ENCODE peak calls at places on chromosomes 5 and 9, in eight cellular contexts. O, B, E, S, K, H, V and N are unnamed samples.

GRCh38 chr5:139636207-139636792 is 11.8 kb upstream of the CXXC5 start:
- DNase-seq in O (no peak), B (no peak), E (peak), S (peak), K (no peak), H (no peak), V (no peak), N (no peak)

GRCh38 chr9:5582835-5583195 is 46.1 kb upstream of the RIC1 start:
- DNase-seq in O (peak), B (peak), E (peak), S (no peak), K (no peak), H (peak), V (no peak), N (no peak)

GRCh38 chr5:2184563-2185540 is 302.1 kb upstream of the IRX4 start:
- DNase-seq in O (no peak), B (no peak), E (no peak), S (no peak), K (no peak), H (no peak), V (no peak), N (no peak)

GRCh38 chr9:129282308-129283211 is 104.5 kb upstream of the IER5L start:
- DNase-seq in O (no peak), B (no peak), E (no peak), S (no peak), K (peak), H (no peak), V (no peak), N (no peak)

GRCh38 chr5:161105563-161105962 is 253.6 kb upstream of the ATP10B start:
- DNase-seq in O (no peak), B (peak), E (no peak), S (no peak), K (no peak), H (no peak), V (no peak), N (no peak)

GRCh38 chr9:133703571-133704399 is 34.4 kb downstream of the SARDH start:
- DNase-seq in O (no peak), B (no peak), E (peak), S (no peak), K (peak), H (no peak), V (peak), N (no peak)

GRCh38 chr9:19618816-19619215 is 170.0 kb downstream of the SLC24A2 start:
- DNase-seq in O (no peak), B (no peak), E (no peak), S (no peak), K (no peak), H (no peak), V (no peak), N (no peak)

GRCh38 chr5:32597046-32597629 is 11.8 kb downstream of the SUB1 start:
- DNase-seq in O (no peak), B (no peak), E (no peak), S (no peak), K (no peak), H (no peak), V (no peak), N (no peak)

GRCh38 chr5:115831163-115831768 is 10.1 kb downstream of the ATG12 start:
- DNase-seq in O (peak), B (peak), E (no peak), S (peak), K (no peak), H (peak), V (no peak), N (no peak)

GRCh38 chr9:16721972-16722371 is 148.5 kb downstream of the BNC2 start:
- DNase-seq in O (no peak), B (peak), E (no peak), S (no peak), K (no peak), H (no peak), V (no peak), N (no peak)

GRCh38 chr5:38515648-38516047 is 40.8 kb downstream of the LIFR start:
- DNase-seq in O (no peak), B (peak), E (no peak), S (no peak), K (no peak), H (no peak), V (no peak), N (no peak)

GRCh38 chr5:7856855-7857254 is 5.9 kb upstream of the CFAP90 start:
- DNase-seq in O (no peak), B (peak), E (no peak), S (peak), K (no peak), H (peak), V (peak), N (no peak)

GRCh38 chr5:62354028-62354874 is 48.2 kb downstream of the KIF2A start:
- DNase-seq in O (peak), B (peak), E (no peak), S (peak), K (no peak), H (peak), V (no peak), N (peak)

GRCh38 chr5:180807654-180808414 is 5.2 kb upstream of the MGAT1 start:
- DNase-seq in O (no peak), B (no peak), E (no peak), S (no peak), K (no peak), H (no peak), V (no peak), N (no peak)

GRCh38 chr9:16512281-16512680 is 358.2 kb downstream of the BNC2 start:
- DNase-seq in O (no peak), B (no peak), E (no peak), S (no peak), K (no peak), H (no peak), V (no peak), N (no peak)

GRCh38 chr5:150931368-150931965 is 26.7 kb upstream of the ZNF300 start:
- DNase-seq in O (no peak), B (no peak), E (no peak), S (no peak), K (no peak), H (no peak), V (no peak), N (no peak)

GRCh38 chr5:139513852-139514485 is 31.4 kb upstream of the STING1 start:
- DNase-seq in O (no peak), B (peak), E (no peak), S (no peak), K (no peak), H (no peak), V (no peak), N (no peak)

GRCh38 chr9:111094433-111095421 is 56.5 kb upstream of the LPAR1 start:
- DNase-seq in O (peak), B (peak), E (no peak), S (no peak), K (no peak), H (peak), V (no peak), N (peak)

GRCh38 chr9:21506910-21507795 is 25.0 kb upstream of the IFNE start:
- DNase-seq in O (peak), B (peak), E (no peak), S (no peak), K (no peak), H (peak), V (no peak), N (peak)

GRCh38 chr9:27524236-27524635 is at the start of gene IFNK:
- DNase-seq in O (no peak), B (no peak), E (no peak), S (no peak), K (no peak), H (no peak), V (no peak), N (no peak)

GRCh38 chr9:130884542-130885421 is 11.8 kb downstream of the QRFP start:
- DNase-seq in O (no peak), B (no peak), E (no peak), S (no peak), K (no peak), H (no peak), V (no peak), N (no peak)

GRCh38 chr5:56402273-56403223 is 169.4 kb upstream of the ANKRD55 start:
- DNase-seq in O (no peak), B (no peak), E (no peak), S (no peak), K (no peak), H (no peak), V (no peak), N (no peak)

GRCh38 chr5:137190031-137190430 is 309.1 kb downstream of the SPOCK1 start:
- DNase-seq in O (no peak), B (no peak), E (no peak), S (no peak), K (no peak), H (peak), V (no peak), N (no peak)

GRCh38 chr9:131419029-131419614 is 25.2 kb downstream of the PRRC2B start:
- DNase-seq in O (no peak), B (no peak), E (no peak), S (no peak), K (no peak), H (peak), V (no peak), N (no peak)

GRCh38 chr5:1838013-1838412 is 36.8 kb downstream of the NDUFS6 start:
- DNase-seq in O (no peak), B (no peak), E (no peak), S (no peak), K (peak), H (no peak), V (no peak), N (no peak)

GRCh38 chr5:1110930-1111726 is 735 bp downstream of the SLC12A7 start:
- DNase-seq in O (no peak), B (no peak), E (no peak), S (peak), K (peak), H (peak), V (no peak), N (no peak)

GRCh38 chr5:136023935-136024645 is 4.7 kb upstream of the TGFBI start:
- DNase-seq in O (peak), B (peak), E (no peak), S (no peak), K (no peak), H (peak), V (no peak), N (no peak)

GRCh38 chr5:139640432-139641115 is 7.6 kb upstream of the CXXC5 start:
- DNase-seq in O (no peak), B (peak), E (no peak), S (no peak), K (no peak), H (no peak), V (no peak), N (no peak)

GRCh38 chr5:142869883-142870282 is 99.7 kb downstream of the ARHGAP26 start:
- DNase-seq in O (no peak), B (peak), E (no peak), S (peak), K (no peak), H (peak), V (no peak), N (no peak)

GRCh38 chr9:88751781-88752180 is 216.8 kb downstream of the NXNL2 start:
- DNase-seq in O (no peak), B (no peak), E (no peak), S (no peak), K (no peak), H (no peak), V (no peak), N (no peak)

GRCh38 chr9:81718244-81718643 is 28.9 kb upstream of the TLE1 start:
- DNase-seq in O (no peak), B (no peak), E (no peak), S (no peak), K (no peak), H (no peak), V (no peak), N (no peak)

GRCh38 chr9:99030082-99030481 is 74.8 kb upstream of the TGFBR1 start:
- DNase-seq in O (peak), B (peak), E (no peak), S (no peak), K (no peak), H (peak), V (no peak), N (peak)

GRCh38 chr9:120040896-120041295 is 539.1 kb downstream of the CDK5RAP2 start:
- DNase-seq in O (no peak), B (no peak), E (no peak), S (no peak), K (no peak), H (no peak), V (no peak), N (no peak)